ENCODE peak calls at places on chromosome 14, in ten cellular contexts. One of them, this sample, is unnamed.

GRCh38 chr14:91369628-91370445 is 47.8 kb downstream of the CCDC88C start:
- DNase-seq in aorta: no peak
- DNase-seq in AG04450: no peak
- DNase-seq in psoas muscle: no peak
- DNase-seq in left ventricle myocardium inferior: no peak
- DNase-seq in PC-3: peak; percentile 10
- DNase-seq in CD4-positive, CD25-positive, alpha-beta regulatory T cell: no peak
- DNase-seq in heart right ventricle: no peak
- DNase-seq in HFF-Myc: no peak
- DNase-seq in brain microvascular endothelial cell: no peak
- DNase-seq in this sample: no peak

GRCh38 chr14:60648934-60649814 is at the start of gene SIX1:
- DNase-seq in CD4-positive, CD25-positive, alpha-beta regulatory T cell: no peak
- DNase-seq in heart right ventricle: peak; percentile 38
- DNase-seq in psoas muscle: peak; percentile 92
- DNase-seq in aorta: peak; percentile 90
- DNase-seq in HFF-Myc: no peak
- DNase-seq in left ventricle myocardium inferior: peak; percentile 38
- DNase-seq in PC-3: peak; percentile 97
- DNase-seq in brain microvascular endothelial cell: peak; percentile 86
- DNase-seq in AG04450: peak; percentile 85
- DNase-seq in this sample: peak; percentile 91

GRCh38 chr14:64951291-64951690 is 8.7 kb upstream of the GPX2 start:
- DNase-seq in PC-3: no peak
- DNase-seq in CD4-positive, CD25-positive, alpha-beta regulatory T cell: no peak
- DNase-seq in left ventricle myocardium inferior: no peak
- DNase-seq in AG04450: no peak
- DNase-seq in aorta: no peak
- DNase-seq in psoas muscle: no peak
- DNase-seq in heart right ventricle: no peak
- DNase-seq in HFF-Myc: no peak
- DNase-seq in brain microvascular endothelial cell: no peak
- DNase-seq in this sample: no peak

GRCh38 chr14:73238941-73239340 is 1.6 kb downstream of the PAPLN start:
- DNase-seq in brain microvascular endothelial cell: no peak
- DNase-seq in HFF-Myc: no peak
- DNase-seq in left ventricle myocardium inferior: no peak
- DNase-seq in heart right ventricle: no peak
- DNase-seq in CD4-positive, CD25-positive, alpha-beta regulatory T cell: no peak
- DNase-seq in psoas muscle: no peak
- DNase-seq in AG04450: no peak
- DNase-seq in aorta: peak; percentile 67
- DNase-seq in PC-3: no peak
- DNase-seq in this sample: no peak

GRCh38 chr14:101480747-101481530 is 80.4 kb upstream of the DIO3 start:
- DNase-seq in AG04450: no peak
- DNase-seq in brain microvascular endothelial cell: no peak
- DNase-seq in left ventricle myocardium inferior: no peak
- DNase-seq in heart right ventricle: no peak
- DNase-seq in CD4-positive, CD25-positive, alpha-beta regulatory T cell: no peak
- DNase-seq in HFF-Myc: no peak
- DNase-seq in psoas muscle: no peak
- DNase-seq in PC-3: peak; percentile 95
- DNase-seq in aorta: peak; percentile 59
- DNase-seq in this sample: peak; percentile 54

GRCh38 chr14:62694075-62694474 is 351.2 kb downstream of the KCNH5 start:
- DNase-seq in heart right ventricle: no peak
- DNase-seq in aorta: no peak
- DNase-seq in AG04450: peak; percentile 97
- DNase-seq in psoas muscle: no peak
- DNase-seq in PC-3: no peak
- DNase-seq in left ventricle myocardium inferior: no peak
- DNase-seq in brain microvascular endothelial cell: peak; percentile 56
- DNase-seq in HFF-Myc: no peak
- DNase-seq in CD4-positive, CD25-positive, alpha-beta regulatory T cell: no peak
- DNase-seq in this sample: peak; percentile 91

GRCh38 chr14:101772770-101773169 is 11.3 kb downstream of the PPP2R5C start:
- DNase-seq in heart right ventricle: no peak
- DNase-seq in PC-3: peak; percentile 95
- DNase-seq in aorta: no peak
- DNase-seq in left ventricle myocardium inferior: no peak
- DNase-seq in psoas muscle: no peak
- DNase-seq in HFF-Myc: no peak
- DNase-seq in AG04450: no peak
- DNase-seq in brain microvascular endothelial cell: peak; percentile 18
- DNase-seq in CD4-positive, CD25-positive, alpha-beta regulatory T cell: no peak
- DNase-seq in this sample: no peak

GRCh38 chr14:24339284-24340151 is at the start of gene RIPK3:
- DNase-seq in left ventricle myocardium inferior: peak; percentile 47
- DNase-seq in brain microvascular endothelial cell: no peak
- DNase-seq in CD4-positive, CD25-positive, alpha-beta regulatory T cell: peak; percentile 70
- DNase-seq in aorta: peak; percentile 81
- DNase-seq in PC-3: no peak
- DNase-seq in HFF-Myc: no peak
- DNase-seq in AG04450: no peak
- DNase-seq in psoas muscle: peak; percentile 66
- DNase-seq in heart right ventricle: peak; percentile 56
- DNase-seq in this sample: no peak

GRCh38 chr14:69315302-69315701 is 55.3 kb downstream of the GALNT16 start:
- DNase-seq in heart right ventricle: no peak
- DNase-seq in aorta: peak; percentile 46
- DNase-seq in CD4-positive, CD25-positive, alpha-beta regulatory T cell: no peak
- DNase-seq in brain microvascular endothelial cell: no peak
- DNase-seq in AG04450: no peak
- DNase-seq in HFF-Myc: no peak
- DNase-seq in PC-3: peak; percentile 81
- DNase-seq in psoas muscle: no peak
- DNase-seq in left ventricle myocardium inferior: no peak
- DNase-seq in this sample: peak; percentile 39

GRCh38 chr14:63453443-63453936 is 89.7 kb downstream of the PPP2R5E start:
- DNase-seq in brain microvascular endothelial cell: no peak
- DNase-seq in CD4-positive, CD25-positive, alpha-beta regulatory T cell: no peak
- DNase-seq in aorta: no peak
- DNase-seq in PC-3: no peak
- DNase-seq in psoas muscle: no peak
- DNase-seq in left ventricle myocardium inferior: no peak
- DNase-seq in heart right ventricle: no peak
- DNase-seq in AG04450: no peak
- DNase-seq in HFF-Myc: no peak
- DNase-seq in this sample: no peak

GRCh38 chr14:37779480-37779879 is 184.1 kb downstream of the TTC6 start:
- DNase-seq in CD4-positive, CD25-positive, alpha-beta regulatory T cell: no peak
- DNase-seq in PC-3: no peak
- DNase-seq in psoas muscle: no peak
- DNase-seq in heart right ventricle: no peak
- DNase-seq in aorta: no peak
- DNase-seq in brain microvascular endothelial cell: no peak
- DNase-seq in AG04450: no peak
- DNase-seq in left ventricle myocardium inferior: no peak
- DNase-seq in HFF-Myc: no peak
- DNase-seq in this sample: no peak

GRCh38 chr14:77061630-77062029 is 33.1 kb upstream of the IRF2BPL start:
- DNase-seq in PC-3: no peak
- DNase-seq in HFF-Myc: no peak
- DNase-seq in heart right ventricle: no peak
- DNase-seq in psoas muscle: no peak
- DNase-seq in brain microvascular endothelial cell: no peak
- DNase-seq in CD4-positive, CD25-positive, alpha-beta regulatory T cell: no peak
- DNase-seq in AG04450: no peak
- DNase-seq in aorta: no peak
- DNase-seq in left ventricle myocardium inferior: no peak
- DNase-seq in this sample: no peak

GRCh38 chr14:50260511-50260910 is 29.1 kb upstream of the SOS2 start:
- DNase-seq in PC-3: peak; percentile 71
- DNase-seq in HFF-Myc: peak; percentile 26
- DNase-seq in CD4-positive, CD25-positive, alpha-beta regulatory T cell: peak; percentile 38
- DNase-seq in brain microvascular endothelial cell: peak; percentile 16
- DNase-seq in heart right ventricle: no peak
- DNase-seq in AG04450: peak; percentile 15
- DNase-seq in psoas muscle: no peak
- DNase-seq in left ventricle myocardium inferior: no peak
- DNase-seq in aorta: no peak
- DNase-seq in this sample: peak; percentile 73

GRCh38 chr14:56300495-56300894 is 182.3 kb downstream of the PELI2 start:
- DNase-seq in brain microvascular endothelial cell: peak; percentile 73
- DNase-seq in CD4-positive, CD25-positive, alpha-beta regulatory T cell: no peak
- DNase-seq in PC-3: no peak
- DNase-seq in aorta: no peak
- DNase-seq in HFF-Myc: no peak
- DNase-seq in left ventricle myocardium inferior: no peak
- DNase-seq in heart right ventricle: no peak
- DNase-seq in psoas muscle: no peak
- DNase-seq in AG04450: no peak
- DNase-seq in this sample: peak; percentile 57

GRCh38 chr14:68278568-68279436 is 459.2 kb downstream of the RAD51B start:
- DNase-seq in CD4-positive, CD25-positive, alpha-beta regulatory T cell: no peak
- DNase-seq in left ventricle myocardium inferior: no peak
- DNase-seq in psoas muscle: no peak
- DNase-seq in PC-3: peak; percentile 63
- DNase-seq in aorta: no peak
- DNase-seq in heart right ventricle: no peak
- DNase-seq in brain microvascular endothelial cell: peak; percentile 16
- DNase-seq in HFF-Myc: peak; percentile 43
- DNase-seq in AG04450: no peak
- DNase-seq in this sample: peak; percentile 54

GRCh38 chr14:69999246-69999645 is 120.0 kb downstream of the SMOC1 start:
- DNase-seq in CD4-positive, CD25-positive, alpha-beta regulatory T cell: no peak
- DNase-seq in HFF-Myc: peak; percentile 9
- DNase-seq in heart right ventricle: no peak
- DNase-seq in left ventricle myocardium inferior: no peak
- DNase-seq in psoas muscle: no peak
- DNase-seq in AG04450: peak; percentile 97
- DNase-seq in brain microvascular endothelial cell: peak; percentile 93
- DNase-seq in aorta: no peak
- DNase-seq in PC-3: peak; percentile 66
- DNase-seq in this sample: peak; percentile 50

GRCh38 chr14:106488293-106488692 is 961.9 kb downstream of the TMEM121 start:
- DNase-seq in heart right ventricle: no peak
- DNase-seq in left ventricle myocardium inferior: no peak
- DNase-seq in CD4-positive, CD25-positive, alpha-beta regulatory T cell: no peak
- DNase-seq in AG04450: no peak
- DNase-seq in brain microvascular endothelial cell: no peak
- DNase-seq in psoas muscle: no peak
- DNase-seq in aorta: no peak
- DNase-seq in HFF-Myc: no peak
- DNase-seq in PC-3: no peak
- DNase-seq in this sample: no peak

GRCh38 chr14:52882824-52883223 is 68.0 kb downstream of the FERMT2 start:
- DNase-seq in HFF-Myc: no peak
- DNase-seq in AG04450: no peak
- DNase-seq in psoas muscle: no peak
- DNase-seq in CD4-positive, CD25-positive, alpha-beta regulatory T cell: no peak
- DNase-seq in PC-3: no peak
- DNase-seq in brain microvascular endothelial cell: no peak
- DNase-seq in left ventricle myocardium inferior: no peak
- DNase-seq in heart right ventricle: no peak
- DNase-seq in aorta: no peak
- DNase-seq in this sample: no peak

GRCh38 chr14:33812596-33812995 is 138.3 kb downstream of the EGLN3 start:
- DNase-seq in aorta: no peak
- DNase-seq in PC-3: no peak
- DNase-seq in HFF-Myc: no peak
- DNase-seq in left ventricle myocardium inferior: no peak
- DNase-seq in CD4-positive, CD25-positive, alpha-beta regulatory T cell: no peak
- DNase-seq in psoas muscle: no peak
- DNase-seq in heart right ventricle: no peak
- DNase-seq in AG04450: no peak
- DNase-seq in brain microvascular endothelial cell: no peak
- DNase-seq in this sample: no peak
- H3K4me3 ChIP-seq in aorta: no peak overlapping the region
- H3K4me3 ChIP-seq in PC-3: no peak overlapping the region
- H3K4me3 ChIP-seq in HFF-Myc: no peak overlapping the region
- H3K4me3 ChIP-seq in left ventricle myocardium inferior: no peak overlapping the region
- H3K4me3 ChIP-seq in CD4-positive, CD25-positive, alpha-beta regulatory T cell: no peak overlapping the region
- H3K4me3 ChIP-seq in psoas muscle: no peak overlapping the region
- H3K4me3 ChIP-seq in heart right ventricle: no peak overlapping the region
- H3K4me3 ChIP-seq in AG04450: no peak overlapping the region
- H3K4me3 ChIP-seq in brain microvascular endothelial cell: no peak overlapping the region
- H3K4me3 ChIP-seq in this sample: no peak overlapping the region

GRCh38 chr14:36362648-36363047 is 42.2 kb upstream of the MBIP start:
- DNase-seq in brain microvascular endothelial cell: no peak
- DNase-seq in HFF-Myc: no peak
- DNase-seq in heart right ventricle: no peak
- DNase-seq in left ventricle myocardium inferior: no peak
- DNase-seq in PC-3: no peak
- DNase-seq in aorta: no peak
- DNase-seq in AG04450: no peak
- DNase-seq in psoas muscle: no peak
- DNase-seq in CD4-positive, CD25-positive, alpha-beta regulatory T cell: no peak
- DNase-seq in this sample: no peak
- H3K4me3 ChIP-seq in brain microvascular endothelial cell: no peak overlapping the region
- H3K4me3 ChIP-seq in HFF-Myc: no peak overlapping the region
- H3K4me3 ChIP-seq in heart right ventricle: no peak overlapping the region
- H3K4me3 ChIP-seq in left ventricle myocardium inferior: no peak overlapping the region
- H3K4me3 ChIP-seq in PC-3: no peak overlapping the region
- H3K4me3 ChIP-seq in aorta: no peak overlapping the region
- H3K4me3 ChIP-seq in AG04450: no peak overlapping the region
- H3K4me3 ChIP-seq in psoas muscle: no peak overlapping the region
- H3K4me3 ChIP-seq in CD4-positive, CD25-positive, alpha-beta regulatory T cell: no peak overlapping the region
- H3K4me3 ChIP-seq in this sample: no peak overlapping the region

GRCh38 chr14:21734457-21735074 is 60.9 kb upstream of the OR4E1 start:
- DNase-seq in aorta: no peak
- DNase-seq in PC-3: peak; percentile 81
- DNase-seq in CD4-positive, CD25-positive, alpha-beta regulatory T cell: peak; percentile 66
- DNase-seq in heart right ventricle: no peak
- DNase-seq in AG04450: no peak
- DNase-seq in brain microvascular endothelial cell: peak; percentile 34
- DNase-seq in left ventricle myocardium inferior: no peak
- DNase-seq in psoas muscle: no peak
- DNase-seq in HFF-Myc: peak; percentile 2
- DNase-seq in this sample: peak; percentile 67
- H3K4me3 ChIP-seq in aorta: no peak overlapping the region
- H3K4me3 ChIP-seq in PC-3: no peak overlapping the region
- H3K4me3 ChIP-seq in CD4-positive, CD25-positive, alpha-beta regulatory T cell: peak overlapping the region; percentile 61
- H3K4me3 ChIP-seq in heart right ventricle: no peak overlapping the region
- H3K4me3 ChIP-seq in AG04450: no peak overlapping the region
- H3K4me3 ChIP-seq in brain microvascular endothelial cell: no peak overlapping the region
- H3K4me3 ChIP-seq in left ventricle myocardium inferior: no peak overlapping the region
- H3K4me3 ChIP-seq in psoas muscle: no peak overlapping the region
- H3K4me3 ChIP-seq in HFF-Myc: no peak overlapping the region
- H3K4me3 ChIP-seq in this sample: no peak overlapping the region

GRCh38 chr14:103713304-103714062 is 1.8 kb downstream of the XRCC3 start:
- DNase-seq in PC-3: no peak
- DNase-seq in psoas muscle: no peak
- DNase-seq in aorta: no peak
- DNase-seq in brain microvascular endothelial cell: no peak
- DNase-seq in HFF-Myc: no peak
- DNase-seq in heart right ventricle: no peak
- DNase-seq in left ventricle myocardium inferior: no peak
- DNase-seq in AG04450: no peak
- DNase-seq in CD4-positive, CD25-positive, alpha-beta regulatory T cell: no peak
- DNase-seq in this sample: no peak
- H3K4me3 ChIP-seq in PC-3: peak overlapping the region; percentile 77
- H3K4me3 ChIP-seq in psoas muscle: no peak overlapping the region
- H3K4me3 ChIP-seq in aorta: no peak overlapping the region
- H3K4me3 ChIP-seq in brain microvascular endothelial cell: no peak overlapping the region
- H3K4me3 ChIP-seq in HFF-Myc: peak overlapping the region; percentile 75
- H3K4me3 ChIP-seq in heart right ventricle: no peak overlapping the region
- H3K4me3 ChIP-seq in left ventricle myocardium inferior: no peak overlapping the region
- H3K4me3 ChIP-seq in AG04450: no peak overlapping the region
- H3K4me3 ChIP-seq in CD4-positive, CD25-positive, alpha-beta regulatory T cell: no peak overlapping the region
- H3K4me3 ChIP-seq in this sample: no peak overlapping the region